ENCODE peak calls at places on chromosomes 13 and 19, in four cellular contexts. T is head of caudate nucleus; J is HFF-Myc; B is stimulated activated CD4-positive, alpha-beta T cell treated with anti-CD3 and anti-CD28 coated beads, Interleukin-2, amount 100 ng/mL, for 48 hours. W is an unnamed sample.

GRCh38 chr19:50968709-50969412 is 530 bp downstream of the KLK6 start:
- DNase-seq in T (no peak), J (no peak), B (no peak), W (no peak)

GRCh38 chr19:12872255-12872654 is 9.0 kb downstream of the DNASE2 start:
- DNase-seq in T (no peak), J (no peak), B (no peak), W (no peak)

GRCh38 chr19:13918726-13919411 is 12.9 kb downstream of the CC2D1A start:
- DNase-seq in T (no peak), J (no peak), B (no peak), W (no peak)

GRCh38 chr19:16285769-16286564 is 38.7 kb upstream of the KLF2 start:
- DNase-seq in T (peak), J (no peak), B (no peak), W (no peak)

GRCh38 chr19:14409157-14410053 is 9.7 kb downstream of the DDX39A start:
- DNase-seq in T (no peak), J (no peak), B (no peak), W (no peak)

GRCh38 chr19:48711106-48711662 is 8.3 kb downstream of the MAMSTR start:
- DNase-seq in T (no peak), J (no peak), B (no peak), W (no peak)

GRCh38 chr13:52164989-52165388 is 5.6 kb upstream of the NEK3 start:
- DNase-seq in T (no peak), J (no peak), B (no peak), W (no peak)

GRCh38 chr19:17488593-17489391 is 18.5 kb downstream of the SLC27A1 start:
- DNase-seq in T (no peak), J (no peak), B (peak), W (peak)

GRCh38 chr13:96089749-96090239 is at the start of gene HS6ST3:
- DNase-seq in T (peak), J (no peak), B (no peak), W (peak)

GRCh38 chr13:32045963-32046785 is 14.6 kb downstream of the FRY start:
- DNase-seq in T (no peak), J (no peak), B (no peak), W (no peak)

GRCh38 chr19:15418112-15418587 is 638 bp downstream of the AKAP8L start:
- DNase-seq in T (no peak), J (no peak), B (no peak), W (no peak)

GRCh38 chr19:39498262-39499081 is at the start of gene DLL3:
- DNase-seq in T (no peak), J (no peak), B (no peak), W (peak)

GRCh38 chr19:57141699-57142098 is 3.3 kb downstream of the ZIM3 start:
- DNase-seq in T (no peak), J (no peak), B (no peak), W (no peak)

GRCh38 chr19:17487240-17488121 is 17.2 kb downstream of the SLC27A1 start:
- DNase-seq in T (no peak), J (no peak), B (no peak), W (no peak)

GRCh38 chr19:38318595-38319142 is 976 bp upstream of the KCNK6 start:
- DNase-seq in T (no peak), J (no peak), B (no peak), W (no peak)

GRCh38 chr19:45768644-45769053 is 403 bp downstream of the SIX5 start:
- DNase-seq in T (no peak), J (no peak), B (peak), W (peak)

GRCh38 chr19:55383789-55384575 is at the start of gene TMEM238:
- DNase-seq in T (no peak), J (no peak), B (peak), W (no peak)

GRCh38 chr13:24074687-24075086 is 85.8 kb upstream of the SPATA13 start:
- DNase-seq in T (no peak), J (no peak), B (no peak), W (no peak)

GRCh38 chr19:55034751-55035150 is 3.3 kb downstream of the GP6 start:
- DNase-seq in T (no peak), J (no peak), B (no peak), W (no peak)

GRCh38 chr19:45782162-45782623 is at the start of gene DMPK:
- DNase-seq in T (no peak), J (no peak), B (no peak), W (no peak)

GRCh38 chr19:5594521-5594950 is 26.8 kb upstream of the TINCR start:
- DNase-seq in T (no peak), J (no peak), B (no peak), W (no peak)

W was measured in neural crest cell.